ENCODE peak calls at places on chromosomes 7 and 10, in five cellular contexts. One of them, this sample, is unnamed. For H3K9me3, the result is how much of the 10 kb centered on the place peaks cover.

GRCh38 chr10:110016037-110016436 is 8.3 kb downstream of the ADD3 start:
- DNase-seq in neuronal stem cell: peak
- DNase-seq in H1: no peak
- DNase-seq in IMR-90: peak
- DNase-seq in H9: peak
- DNase-seq in this sample: no peak

GRCh38 chr10:59176241-59177030 is at the start of gene PHYHIPL:
- DNase-seq in neuronal stem cell: peak
- DNase-seq in H1: peak
- DNase-seq in IMR-90: no peak
- DNase-seq in H9: peak
- DNase-seq in this sample: no peak

GRCh38 chr10:132169766-132170560 is 16.8 kb upstream of the DPYSL4 start:
- DNase-seq in neuronal stem cell: no peak
- DNase-seq in H1: no peak
- DNase-seq in IMR-90: no peak
- DNase-seq in H9: no peak
- DNase-seq in this sample: no peak

GRCh38 chr7:3464900-3465622 is 164.0 kb downstream of the SDK1 start:
- DNase-seq in neuronal stem cell: no peak
- DNase-seq in H1: no peak
- DNase-seq in IMR-90: no peak
- DNase-seq in H9: no peak
- DNase-seq in this sample: no peak

GRCh38 chr10:43234471-43235041 is 32.3 kb downstream of the RASGEF1A start:
- DNase-seq in neuronal stem cell: no peak
- DNase-seq in H1: no peak
- DNase-seq in IMR-90: no peak
- DNase-seq in H9: peak
- DNase-seq in this sample: no peak

GRCh38 chr7:151115121-151115835 is 29.0 kb downstream of the AGAP3 start:
- DNase-seq in neuronal stem cell: no peak
- DNase-seq in H1: peak
- DNase-seq in IMR-90: peak
- DNase-seq in H9: no peak
- DNase-seq in this sample: peak

GRCh38 chr10:88395677-88396076 is 187.4 kb downstream of the RNLS start:
- DNase-seq in neuronal stem cell: no peak
- DNase-seq in H1: no peak
- DNase-seq in IMR-90: peak
- DNase-seq in H9: no peak
- DNase-seq in this sample: peak

GRCh38 chr7:144720139-144720538 is 115.7 kb downstream of the TPK1 start:
- DNase-seq in neuronal stem cell: no peak
- DNase-seq in H1: no peak
- DNase-seq in IMR-90: no peak
- DNase-seq in H9: peak
- DNase-seq in this sample: no peak

GRCh38 chr10:62647375-62648092 is 157.0 kb upstream of the ADO start:
- DNase-seq in neuronal stem cell: no peak
- DNase-seq in H1: no peak
- DNase-seq in IMR-90: no peak
- DNase-seq in H9: no peak
- DNase-seq in this sample: no peak

GRCh38 chr10:110556296-110556695 is 11.2 kb upstream of the SMC3 start:
- DNase-seq in neuronal stem cell: no peak
- DNase-seq in H1: no peak
- DNase-seq in IMR-90: no peak
- DNase-seq in H9: no peak
- DNase-seq in this sample: no peak

GRCh38 chr10:93333278-93333978 is 148.7 kb downstream of the MYOF start:
- DNase-seq in neuronal stem cell: no peak
- DNase-seq in H1: no peak
- DNase-seq in IMR-90: no peak
- DNase-seq in H9: peak
- DNase-seq in this sample: no peak
- H2BK15ac ChIP-seq in neuronal stem cell: no peak
- H2BK15ac ChIP-seq in H1: no peak
- H2BK15ac ChIP-seq in IMR-90: no peak
- H2BK15ac ChIP-seq in H9: no peak
- H2BK15ac ChIP-seq in this sample: no peak

GRCh38 chr7:44872787-44873186 is 12.5 kb downstream of the PURB start:
- DNase-seq in neuronal stem cell: no peak
- DNase-seq in H1: no peak
- DNase-seq in IMR-90: no peak
- DNase-seq in H9: no peak
- DNase-seq in this sample: no peak
- H3K9me3 ChIP-seq in neuronal stem cell: under half
- H3K9me3 ChIP-seq in H1: under half
- H3K9me3 ChIP-seq in IMR-90: under half
- H3K9me3 ChIP-seq in H9: under half
- H3K9me3 ChIP-seq in this sample: under half

DNA sequence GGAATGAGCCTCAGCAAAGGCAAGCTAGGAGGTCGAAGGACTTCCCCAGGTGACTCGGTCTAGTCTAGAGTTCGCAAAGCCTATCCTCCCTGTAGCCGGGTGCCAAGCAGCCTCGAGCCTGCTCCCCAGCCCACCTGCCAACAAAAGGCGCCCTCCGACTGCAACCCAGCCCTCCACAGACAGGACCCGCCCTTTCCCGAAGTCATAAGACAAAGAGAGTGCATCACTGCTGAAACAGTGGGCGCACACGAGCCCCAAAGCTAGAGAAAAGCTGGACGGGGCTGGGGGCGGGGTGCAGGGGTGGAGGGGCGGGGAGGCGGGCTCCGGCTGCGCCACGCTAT is 667 bp upstream of the COL1A2 start:
- DNase-seq in neuronal stem cell: no peak
- DNase-seq in H1: peak
- DNase-seq in IMR-90: peak
- DNase-seq in H9: no peak
- DNase-seq in this sample: no peak
- H2BK15ac ChIP-seq in neuronal stem cell: peak
- H2BK15ac ChIP-seq in H1: peak
- H2BK15ac ChIP-seq in IMR-90: peak
- H2BK15ac ChIP-seq in H9: no peak
- H2BK15ac ChIP-seq in this sample: no peak

GRCh38 chr7:34385385-34385784 is 272.6 kb upstream of the NPSR1 start:
- DNase-seq in neuronal stem cell: no peak
- DNase-seq in H1: no peak
- DNase-seq in IMR-90: no peak
- DNase-seq in H9: no peak
- DNase-seq in this sample: no peak
- H3K9me3 ChIP-seq in neuronal stem cell: under half
- H3K9me3 ChIP-seq in H1: under half
- H3K9me3 ChIP-seq in IMR-90: under half
- H3K9me3 ChIP-seq in H9: under half
- H3K9me3 ChIP-seq in this sample: under half

DNA sequence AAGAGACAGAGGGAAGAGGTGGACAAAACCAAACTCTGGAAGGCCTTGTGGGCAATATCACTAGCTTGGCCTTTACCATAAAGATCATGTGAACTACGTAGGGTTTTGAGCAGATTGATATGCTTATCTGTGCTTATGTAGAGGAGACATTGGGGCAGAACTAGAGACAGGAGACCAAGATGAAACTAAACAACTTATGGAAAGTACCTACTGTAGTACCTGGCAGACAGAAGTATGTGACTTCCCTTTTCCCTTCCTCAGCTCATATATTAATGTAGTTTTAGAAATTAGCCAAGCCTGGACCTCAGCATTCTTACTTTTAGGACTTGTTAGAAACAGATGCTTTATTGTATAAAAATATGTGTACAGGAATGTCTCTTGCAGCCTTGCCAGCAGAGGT is 14.0 kb upstream of the IL6 start:
- DNase-seq in neuronal stem cell: no peak
- DNase-seq in H1: no peak
- DNase-seq in IMR-90: no peak
- DNase-seq in H9: no peak
- DNase-seq in this sample: no peak
- H2BK15ac ChIP-seq in neuronal stem cell: no peak
- H2BK15ac ChIP-seq in H1: peak
- H2BK15ac ChIP-seq in IMR-90: peak
- H2BK15ac ChIP-seq in H9: no peak
- H2BK15ac ChIP-seq in this sample: no peak

GRCh38 chr7:159153511-159153910 is 8.8 kb upstream of the VIPR2 start:
- DNase-seq in neuronal stem cell: no peak
- DNase-seq in H1: no peak
- DNase-seq in IMR-90: no peak
- DNase-seq in H9: no peak
- DNase-seq in this sample: no peak
- H3K9me3 ChIP-seq in neuronal stem cell: under half
- H3K9me3 ChIP-seq in H1: under half
- H3K9me3 ChIP-seq in IMR-90: under half
- H3K9me3 ChIP-seq in H9: under half
- H3K9me3 ChIP-seq in this sample: under half

DNA sequence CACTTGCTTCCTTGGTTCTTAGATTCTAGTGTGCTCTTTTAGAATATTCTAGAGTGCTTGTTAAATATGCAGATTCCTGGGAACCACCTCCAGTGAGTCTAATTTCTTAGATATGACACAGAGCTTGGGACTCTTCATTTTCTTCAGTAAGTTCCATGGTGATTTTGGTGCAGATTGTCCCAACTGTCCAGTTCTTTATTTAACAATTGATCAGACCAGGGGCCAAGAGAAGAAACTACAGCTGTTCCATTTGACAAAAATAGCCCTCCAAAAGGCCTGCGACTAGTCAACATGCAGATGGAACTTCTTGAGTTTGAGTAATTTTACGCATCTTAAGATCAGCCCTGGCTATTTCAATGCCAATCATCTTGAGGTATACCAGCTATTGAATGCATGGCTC is 760.7 kb downstream of the LRMDA start:
- DNase-seq in neuronal stem cell: no peak
- DNase-seq in H1: no peak
- DNase-seq in IMR-90: no peak
- DNase-seq in H9: no peak
- DNase-seq in this sample: no peak
- H2BK15ac ChIP-seq in neuronal stem cell: no peak
- H2BK15ac ChIP-seq in H1: no peak
- H2BK15ac ChIP-seq in IMR-90: peak
- H2BK15ac ChIP-seq in H9: no peak
- H2BK15ac ChIP-seq in this sample: no peak

This sample was measured in mesenchymal stem cell.